ENCODE peak calls at places on chromosomes 13 and 19, in nine cellular contexts. One of them, this sample, is unnamed.

GRCh38 chr13:93169980-93170379 is 56.6 kb upstream of the GPC6 start:
- DNase-seq in bronchial epithelial cell: peak
- DNase-seq in Daoy: peak
- DNase-seq in SIG-M5: no peak
- DNase-seq in AG04450: peak
- DNase-seq in T1000: peak
- DNase-seq in activated CD8-positive, alpha-beta memory T cell treated with anti-CD3 and anti-CD28 coated beads for 48 hours: no peak
- DNase-seq in RCC 7860: peak
- DNase-seq in NCI-H446 treated with DMSO at 0.1 percent for 48 hours: no peak
- DNase-seq in this sample: peak

GRCh38 chr19:3006075-3006767 is 22.9 kb downstream of the TLE2 start:
- DNase-seq in bronchial epithelial cell: no peak
- DNase-seq in Daoy: no peak
- DNase-seq in SIG-M5: no peak
- DNase-seq in AG04450: no peak
- DNase-seq in T1000: no peak
- DNase-seq in activated CD8-positive, alpha-beta memory T cell treated with anti-CD3 and anti-CD28 coated beads for 48 hours: no peak
- DNase-seq in RCC 7860: no peak
- DNase-seq in NCI-H446 treated with DMSO at 0.1 percent for 48 hours: no peak
- DNase-seq in this sample: no peak

GRCh38 chr13:106530209-106530906 is 5.1 kb downstream of the EFNB2 start:
- DNase-seq in bronchial epithelial cell: peak
- DNase-seq in Daoy: no peak
- DNase-seq in SIG-M5: no peak
- DNase-seq in AG04450: no peak
- DNase-seq in T1000: no peak
- DNase-seq in activated CD8-positive, alpha-beta memory T cell treated with anti-CD3 and anti-CD28 coated beads for 48 hours: no peak
- DNase-seq in RCC 7860: no peak
- DNase-seq in NCI-H446 treated with DMSO at 0.1 percent for 48 hours: no peak
- DNase-seq in this sample: no peak

GRCh38 chr13:111289251-111289650 is 31.2 kb upstream of the TEX29 start:
- DNase-seq in bronchial epithelial cell: no peak
- DNase-seq in Daoy: no peak
- DNase-seq in SIG-M5: no peak
- DNase-seq in AG04450: no peak
- DNase-seq in T1000: no peak
- DNase-seq in activated CD8-positive, alpha-beta memory T cell treated with anti-CD3 and anti-CD28 coated beads for 48 hours: no peak
- DNase-seq in RCC 7860: no peak
- DNase-seq in NCI-H446 treated with DMSO at 0.1 percent for 48 hours: no peak
- DNase-seq in this sample: no peak

GRCh38 chr19:17520865-17521264 is 9.4 kb downstream of the PGLS start:
- DNase-seq in bronchial epithelial cell: no peak
- DNase-seq in Daoy: no peak
- DNase-seq in SIG-M5: no peak
- DNase-seq in AG04450: no peak
- DNase-seq in T1000: no peak
- DNase-seq in activated CD8-positive, alpha-beta memory T cell treated with anti-CD3 and anti-CD28 coated beads for 48 hours: no peak
- DNase-seq in RCC 7860: no peak
- DNase-seq in NCI-H446 treated with DMSO at 0.1 percent for 48 hours: no peak
- DNase-seq in this sample: no peak

GRCh38 chr19:17205237-17206140 is 9.7 kb upstream of the USE1 start:
- DNase-seq in bronchial epithelial cell: peak
- DNase-seq in Daoy: peak
- DNase-seq in SIG-M5: no peak
- DNase-seq in AG04450: no peak
- DNase-seq in T1000: no peak
- DNase-seq in activated CD8-positive, alpha-beta memory T cell treated with anti-CD3 and anti-CD28 coated beads for 48 hours: no peak
- DNase-seq in RCC 7860: peak
- DNase-seq in NCI-H446 treated with DMSO at 0.1 percent for 48 hours: no peak
- DNase-seq in this sample: peak

GRCh38 chr13:100987993-100988392 is 313.4 kb upstream of the TMTC4 start:
- DNase-seq in bronchial epithelial cell: no peak
- DNase-seq in Daoy: no peak
- DNase-seq in SIG-M5: no peak
- DNase-seq in AG04450: peak
- DNase-seq in T1000: no peak
- DNase-seq in activated CD8-positive, alpha-beta memory T cell treated with anti-CD3 and anti-CD28 coated beads for 48 hours: no peak
- DNase-seq in RCC 7860: no peak
- DNase-seq in NCI-H446 treated with DMSO at 0.1 percent for 48 hours: no peak
- DNase-seq in this sample: peak

GRCh38 chr19:57803594-57804325 is 11.0 kb downstream of the ZNF552 start:
- DNase-seq in bronchial epithelial cell: peak
- DNase-seq in Daoy: peak
- DNase-seq in SIG-M5: no peak
- DNase-seq in AG04450: peak
- DNase-seq in T1000: no peak
- DNase-seq in activated CD8-positive, alpha-beta memory T cell treated with anti-CD3 and anti-CD28 coated beads for 48 hours: no peak
- DNase-seq in RCC 7860: peak
- DNase-seq in NCI-H446 treated with DMSO at 0.1 percent for 48 hours: no peak
- DNase-seq in this sample: peak

GRCh38 chr13:31278874-31279273 is 79.1 kb downstream of the B3GLCT start:
- DNase-seq in bronchial epithelial cell: no peak
- DNase-seq in Daoy: no peak
- DNase-seq in SIG-M5: no peak
- DNase-seq in AG04450: no peak
- DNase-seq in T1000: no peak
- DNase-seq in activated CD8-positive, alpha-beta memory T cell treated with anti-CD3 and anti-CD28 coated beads for 48 hours: no peak
- DNase-seq in RCC 7860: no peak
- DNase-seq in NCI-H446 treated with DMSO at 0.1 percent for 48 hours: no peak
- DNase-seq in this sample: no peak

GRCh38 chr19:7461841-7462629 is 26.8 kb downstream of the PEX11G start:
- DNase-seq in bronchial epithelial cell: no peak
- DNase-seq in Daoy: no peak
- DNase-seq in SIG-M5: no peak
- DNase-seq in AG04450: no peak
- DNase-seq in T1000: no peak
- DNase-seq in activated CD8-positive, alpha-beta memory T cell treated with anti-CD3 and anti-CD28 coated beads for 48 hours: no peak
- DNase-seq in RCC 7860: no peak
- DNase-seq in NCI-H446 treated with DMSO at 0.1 percent for 48 hours: no peak
- DNase-seq in this sample: no peak

GRCh38 chr19:30161770-30162169 is 210.4 kb upstream of the ZNF536 start:
- DNase-seq in bronchial epithelial cell: no peak
- DNase-seq in Daoy: no peak
- DNase-seq in SIG-M5: no peak
- DNase-seq in AG04450: no peak
- DNase-seq in T1000: no peak
- DNase-seq in activated CD8-positive, alpha-beta memory T cell treated with anti-CD3 and anti-CD28 coated beads for 48 hours: no peak
- DNase-seq in RCC 7860: no peak
- DNase-seq in NCI-H446 treated with DMSO at 0.1 percent for 48 hours: no peak
- DNase-seq in this sample: no peak

GRCh38 chr19:44663996-44664395 is 7.3 kb upstream of the CEACAM19 start:
- DNase-seq in bronchial epithelial cell: no peak
- DNase-seq in Daoy: no peak
- DNase-seq in SIG-M5: no peak
- DNase-seq in AG04450: no peak
- DNase-seq in T1000: no peak
- DNase-seq in activated CD8-positive, alpha-beta memory T cell treated with anti-CD3 and anti-CD28 coated beads for 48 hours: no peak
- DNase-seq in RCC 7860: no peak
- DNase-seq in NCI-H446 treated with DMSO at 0.1 percent for 48 hours: no peak
- DNase-seq in this sample: no peak

This sample was measured in RPMI7951.